ENCODE peak calls at places on chromosomes 6 and 20, in eight cellular contexts. One of them, this sample, is unnamed.

GRCh38 chr6:15953152-15953880 is 175.6 kb upstream of the MYLIP start:
- DNase-seq in HCT116: no peak
- DNase-seq in right atrium auricular region: no peak
- DNase-seq in transverse colon: no peak
- DNase-seq in SJSA1: no peak
- DNase-seq in lower lobe of right lung: no peak
- DNase-seq in esophagus squamous epithelium: no peak
- DNase-seq in osteoblast: no peak
- DNase-seq in this sample: no peak

GRCh38 chr6:11320914-11321549 is 88.6 kb upstream of the NEDD9 start:
- DNase-seq in HCT116: no peak
- DNase-seq in right atrium auricular region: no peak
- DNase-seq in transverse colon: no peak
- DNase-seq in SJSA1: no peak
- DNase-seq in lower lobe of right lung: no peak
- DNase-seq in esophagus squamous epithelium: no peak
- DNase-seq in osteoblast: no peak
- DNase-seq in this sample: no peak

GRCh38 chr20:16569218-16570153 is 3.8 kb downstream of the KIF16B start:
- DNase-seq in HCT116: no peak
- DNase-seq in right atrium auricular region: no peak
- DNase-seq in transverse colon: peak; percentile 53
- DNase-seq in SJSA1: no peak
- DNase-seq in lower lobe of right lung: no peak
- DNase-seq in esophagus squamous epithelium: no peak
- DNase-seq in osteoblast: no peak
- DNase-seq in this sample: no peak

GRCh38 chr6:162854734-162855191 is 127.0 kb downstream of the PACRG start:
- DNase-seq in HCT116: no peak
- DNase-seq in right atrium auricular region: no peak
- DNase-seq in transverse colon: no peak
- DNase-seq in SJSA1: no peak
- DNase-seq in lower lobe of right lung: no peak
- DNase-seq in esophagus squamous epithelium: no peak
- DNase-seq in osteoblast: no peak
- DNase-seq in this sample: no peak

GRCh38 chr20:63520594-63520938 is at the start of gene PPDPF:
- DNase-seq in HCT116: no peak
- DNase-seq in right atrium auricular region: peak; percentile 85
- DNase-seq in transverse colon: peak; percentile 89
- DNase-seq in SJSA1: peak; percentile 76
- DNase-seq in lower lobe of right lung: peak; percentile 87
- DNase-seq in esophagus squamous epithelium: no peak
- DNase-seq in osteoblast: peak; percentile 100
- DNase-seq in this sample: no peak

GRCh38 chr20:8454137-8454712 is 322.2 kb downstream of the PLCB1 start:
- DNase-seq in HCT116: peak; percentile 41
- DNase-seq in right atrium auricular region: no peak
- DNase-seq in transverse colon: no peak
- DNase-seq in SJSA1: peak; percentile 60
- DNase-seq in lower lobe of right lung: no peak
- DNase-seq in esophagus squamous epithelium: no peak
- DNase-seq in osteoblast: peak; percentile 94
- DNase-seq in this sample: no peak

GRCh38 chr6:13281630-13282156 is 46.6 kb downstream of the TBC1D7 start:
- DNase-seq in HCT116: no peak
- DNase-seq in right atrium auricular region: no peak
- DNase-seq in transverse colon: no peak
- DNase-seq in SJSA1: no peak
- DNase-seq in lower lobe of right lung: no peak
- DNase-seq in esophagus squamous epithelium: no peak
- DNase-seq in osteoblast: peak; percentile 50
- DNase-seq in this sample: no peak

GRCh38 chr6:8000080-8001035 is 63.8 kb downstream of the BLOC1S5 start:
- DNase-seq in HCT116: no peak
- DNase-seq in right atrium auricular region: no peak
- DNase-seq in transverse colon: no peak
- DNase-seq in SJSA1: no peak
- DNase-seq in lower lobe of right lung: no peak
- DNase-seq in esophagus squamous epithelium: no peak
- DNase-seq in osteoblast: no peak
- DNase-seq in this sample: no peak

GRCh38 chr6:45997875-45998506 is 17.7 kb downstream of the CLIC5 start:
- DNase-seq in HCT116: no peak
- DNase-seq in right atrium auricular region: peak; percentile 53
- DNase-seq in transverse colon: no peak
- DNase-seq in SJSA1: no peak
- DNase-seq in lower lobe of right lung: no peak
- DNase-seq in esophagus squamous epithelium: no peak
- DNase-seq in osteoblast: no peak
- DNase-seq in this sample: no peak

GRCh38 chr6:71502210-71502609 is 213.6 kb downstream of the OGFRL1 start:
- DNase-seq in HCT116: no peak
- DNase-seq in right atrium auricular region: no peak
- DNase-seq in transverse colon: no peak
- DNase-seq in SJSA1: no peak
- DNase-seq in lower lobe of right lung: no peak
- DNase-seq in esophagus squamous epithelium: no peak
- DNase-seq in osteoblast: no peak
- DNase-seq in this sample: no peak

GRCh38 chr6:108594640-108595039 is 33.9 kb downstream of the FOXO3 start:
- DNase-seq in HCT116: no peak
- DNase-seq in right atrium auricular region: no peak
- DNase-seq in transverse colon: no peak
- DNase-seq in SJSA1: no peak
- DNase-seq in lower lobe of right lung: no peak
- DNase-seq in esophagus squamous epithelium: no peak
- DNase-seq in osteoblast: no peak
- DNase-seq in this sample: no peak

GRCh38 chr6:108597601-108598315 is 37.0 kb downstream of the FOXO3 start:
- DNase-seq in HCT116: no peak
- DNase-seq in right atrium auricular region: no peak
- DNase-seq in transverse colon: no peak
- DNase-seq in SJSA1: no peak
- DNase-seq in lower lobe of right lung: no peak
- DNase-seq in esophagus squamous epithelium: no peak
- DNase-seq in osteoblast: no peak
- DNase-seq in this sample: no peak

GRCh38 chr6:108598316-108598863 is 37.7 kb downstream of the FOXO3 start:
- DNase-seq in HCT116: no peak
- DNase-seq in right atrium auricular region: no peak
- DNase-seq in transverse colon: no peak
- DNase-seq in SJSA1: no peak
- DNase-seq in lower lobe of right lung: no peak
- DNase-seq in esophagus squamous epithelium: no peak
- DNase-seq in osteoblast: peak; percentile 76
- DNase-seq in this sample: no peak

GRCh38 chr6:108592371-108593337 is 31.9 kb downstream of the FOXO3 start:
- DNase-seq in HCT116: no peak
- DNase-seq in right atrium auricular region: no peak
- DNase-seq in transverse colon: peak; percentile 70
- DNase-seq in SJSA1: no peak
- DNase-seq in lower lobe of right lung: no peak
- DNase-seq in esophagus squamous epithelium: peak; percentile 12
- DNase-seq in osteoblast: peak; percentile 81
- DNase-seq in this sample: no peak

DNA sequence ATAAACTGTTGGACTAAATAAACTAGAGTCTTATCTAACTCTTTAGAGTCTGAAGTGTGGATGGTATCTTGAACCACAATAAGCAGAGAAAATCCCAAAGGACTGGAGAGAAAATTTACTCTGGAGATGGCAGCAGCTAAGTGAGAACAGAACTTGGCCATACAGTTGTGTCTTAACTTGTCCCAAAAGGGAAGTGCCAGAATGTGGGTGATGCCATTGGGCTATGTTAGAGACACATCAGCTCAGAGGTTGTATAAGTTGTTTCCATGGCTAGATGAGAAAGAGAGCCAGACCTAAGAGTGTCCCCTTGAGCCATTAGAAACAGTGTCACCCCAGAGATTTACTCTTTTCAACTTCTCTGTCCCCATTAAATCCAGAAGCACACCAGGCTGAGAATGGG is 36.2 kb downstream of the FOXO3 start:
- DNase-seq in HCT116: no peak
- DNase-seq in right atrium auricular region: no peak
- DNase-seq in transverse colon: no peak
- DNase-seq in SJSA1: no peak
- DNase-seq in lower lobe of right lung: no peak
- DNase-seq in esophagus squamous epithelium: no peak
- DNase-seq in osteoblast: no peak
- DNase-seq in this sample: no peak
- H3K4me3 ChIP-seq in HCT116: no peak overlapping the region
- H3K4me3 ChIP-seq in right atrium auricular region: no peak overlapping the region
- H3K4me3 ChIP-seq in transverse colon: no peak overlapping the region
- H3K4me3 ChIP-seq in SJSA1: no peak overlapping the region
- H3K4me3 ChIP-seq in lower lobe of right lung: no peak overlapping the region
- H3K4me3 ChIP-seq in esophagus squamous epithelium: no peak overlapping the region
- H3K4me3 ChIP-seq in osteoblast: no peak overlapping the region
- H3K4me3 ChIP-seq in this sample: no peak overlapping the region

GRCh38 chr20:49770634-49771033 is 42.0 kb upstream of the SLC9A8 start:
- DNase-seq in HCT116: no peak
- DNase-seq in right atrium auricular region: no peak
- DNase-seq in transverse colon: no peak
- DNase-seq in SJSA1: no peak
- DNase-seq in lower lobe of right lung: no peak
- DNase-seq in esophagus squamous epithelium: no peak
- DNase-seq in osteoblast: no peak
- DNase-seq in this sample: no peak
- H3K4me1 ChIP-seq in HCT116: peaks cover 23% of the 10 kb centered on the region
- H3K4me1 ChIP-seq in right atrium auricular region: no peaks in the 10 kb centered on the region
- H3K4me1 ChIP-seq in transverse colon: peaks cover 27% of the 10 kb centered on the region
- H3K4me1 ChIP-seq in SJSA1: peaks cover 31% of the 10 kb centered on the region
- H3K4me1 ChIP-seq in lower lobe of right lung: peaks cover 84% of the 10 kb centered on the region
- H3K4me1 ChIP-seq in esophagus squamous epithelium: peaks cover 29% of the 10 kb centered on the region
- H3K4me1 ChIP-seq in osteoblast: peaks cover 43% of the 10 kb centered on the region
- H3K4me1 ChIP-seq in this sample: peaks cover 49% of the 10 kb centered on the region

GRCh38 chr6:44270526-44271405 is 516 bp downstream of the TMEM151B start:
- DNase-seq in HCT116: no peak
- DNase-seq in right atrium auricular region: no peak
- DNase-seq in transverse colon: no peak
- DNase-seq in SJSA1: no peak
- DNase-seq in lower lobe of right lung: no peak
- DNase-seq in esophagus squamous epithelium: no peak
- DNase-seq in osteoblast: peak; percentile 91
- DNase-seq in this sample: no peak
- H3K4me3 ChIP-seq in HCT116: no peak overlapping the region
- H3K4me3 ChIP-seq in right atrium auricular region: peak overlapping the region; percentile 49
- H3K4me3 ChIP-seq in transverse colon: peak overlapping the region; percentile 50
- H3K4me3 ChIP-seq in SJSA1: no peak overlapping the region
- H3K4me3 ChIP-seq in lower lobe of right lung: peak overlapping the region; percentile 32
- H3K4me3 ChIP-seq in esophagus squamous epithelium: peak overlapping the region; percentile 50
- H3K4me3 ChIP-seq in osteoblast: no peak overlapping the region
- H3K4me3 ChIP-seq in this sample: peak overlapping the region; percentile 51

GRCh38 chr20:36775826-36776225 is 2.3 kb upstream of the DSN1 start:
- DNase-seq in HCT116: no peak
- DNase-seq in right atrium auricular region: no peak
- DNase-seq in transverse colon: no peak
- DNase-seq in SJSA1: no peak
- DNase-seq in lower lobe of right lung: no peak
- DNase-seq in esophagus squamous epithelium: no peak
- DNase-seq in osteoblast: peak; percentile 58
- DNase-seq in this sample: no peak

GRCh38 chr20:36777576-36777975 is 4.0 kb upstream of the DSN1 start:
- DNase-seq in HCT116: no peak
- DNase-seq in right atrium auricular region: no peak
- DNase-seq in transverse colon: no peak
- DNase-seq in SJSA1: no peak
- DNase-seq in lower lobe of right lung: no peak
- DNase-seq in esophagus squamous epithelium: no peak
- DNase-seq in osteoblast: peak; percentile 44
- DNase-seq in this sample: no peak

GRCh38 chr20:36778831-36779655 is 5.5 kb upstream of the DSN1 start:
- DNase-seq in HCT116: no peak
- DNase-seq in right atrium auricular region: no peak
- DNase-seq in transverse colon: no peak
- DNase-seq in SJSA1: no peak
- DNase-seq in lower lobe of right lung: no peak
- DNase-seq in esophagus squamous epithelium: no peak
- DNase-seq in osteoblast: no peak
- DNase-seq in this sample: no peak

GRCh38 chr20:36775196-36775595 is 1.6 kb upstream of the DSN1 start:
- DNase-seq in HCT116: no peak
- DNase-seq in right atrium auricular region: no peak
- DNase-seq in transverse colon: no peak
- DNase-seq in SJSA1: no peak
- DNase-seq in lower lobe of right lung: no peak
- DNase-seq in esophagus squamous epithelium: no peak
- DNase-seq in osteoblast: peak; percentile 42
- DNase-seq in this sample: no peak

GRCh38 chr20:36777152-36777551 is 3.6 kb upstream of the DSN1 start:
- DNase-seq in HCT116: no peak
- DNase-seq in right atrium auricular region: no peak
- DNase-seq in transverse colon: no peak
- DNase-seq in SJSA1: no peak
- DNase-seq in lower lobe of right lung: no peak
- DNase-seq in esophagus squamous epithelium: no peak
- DNase-seq in osteoblast: no peak
- DNase-seq in this sample: no peak
- H3K4me1 ChIP-seq in HCT116: peaks cover 22% of the 10 kb centered on the region
- H3K4me1 ChIP-seq in right atrium auricular region: no peaks in the 10 kb centered on the region
- H3K4me1 ChIP-seq in transverse colon: peaks cover 13% of the 10 kb centered on the region
- H3K4me1 ChIP-seq in SJSA1: peaks cover 19% of the 10 kb centered on the region
- H3K4me1 ChIP-seq in lower lobe of right lung: peaks cover 24% of the 10 kb centered on the region
- H3K4me1 ChIP-seq in esophagus squamous epithelium: peaks cover 7% of the 10 kb centered on the region
- H3K4me1 ChIP-seq in osteoblast: peaks cover 17% of the 10 kb centered on the region
- H3K4me1 ChIP-seq in this sample: peaks cover 22% of the 10 kb centered on the region

This sample was measured in vagina.